ENCODE peak calls at places on chromosomes 3 and 15, in ten cellular contexts. F is uterus; U is RPMI7951; E is nephron progenitor cell; B is CD8-positive, alpha-beta memory T cell; G is activated CD4-positive, alpha-beta T cell treated with anti-CD3 and anti-CD28 coated beads, Interleukin-2, amount 10 ng/mL, durations not matched to agents 7 days and 5 days; M is NCI-H1092; R is hepatocyte; O is stimulated activated CD8-positive, alpha-beta memory T cell treated with anti-CD3 and anti-CD28 coated beads, Interleukin-4, amount 100 ng/mL, for 48 hours; I is activated naive CD8-positive, alpha-beta T cell treated with anti-CD3 and anti-CD28 coated beads, Interleukin-2, amount 10 ng/mL, durations not matched to agents 7 days and 5 days. C is an unnamed sample.
A peak's percentile ranks its signal among the peaks of the same experiment; 100 is the strongest.

GRCh38 chr3:173750095-173750494 is 352.6 kb downstream of the NLGN1 start:
- DNase-seq in F (no peak), B (no peak), U (no peak), R (no peak), O (no peak), I (no peak), G (no peak), M (no peak), E (no peak), C (no peak)

GRCh38 chr15:70703483-70703882 is 59.9 kb downstream of the UACA start:
- DNase-seq in R (peak; percentile 34), G (no peak), I (no peak), B (no peak), M (no peak), F (no peak), E (no peak), O (no peak), U (peak; percentile 45), C (no peak)

GRCh38 chr3:23809294-23809693 is 3.5 kb downstream of the UBE2E1 start:
- DNase-seq in R (no peak), U (no peak), B (no peak), O (no peak), E (no peak), G (no peak), M (no peak), F (no peak), I (no peak), C (no peak)

GRCh38 chr3:115709135-115709534 is 85.8 kb downstream of the GAP43 start:
- DNase-seq in U (no peak), G (no peak), E (no peak), F (no peak), M (peak; percentile 7), B (no peak), R (no peak), O (no peak), I (no peak), C (no peak)

GRCh38 chr15:89860446-89860845 is 33.3 kb downstream of the AP3S2 start:
- DNase-seq in F (no peak), G (no peak), M (no peak), E (no peak), B (no peak), U (no peak), R (no peak), I (no peak), O (no peak), C (no peak)

GRCh38 chr3:48686538-48687219 is 964 bp upstream of the NCKIPSD start:
- DNase-seq in I (no peak), M (no peak), F (no peak), R (no peak), G (no peak), B (no peak), O (no peak), U (no peak), E (peak; percentile 10), C (no peak)

GRCh38 chr15:40331026-40331425 is 7.5 kb downstream of the INAFM2 start:
- DNase-seq in B (no peak), G (no peak), E (no peak), M (no peak), O (no peak), U (no peak), R (no peak), F (no peak), I (no peak), C (no peak)

GRCh38 chr3:12188681-12189287 is 30.1 kb upstream of the TIMP4 start:
- DNase-seq in I (no peak), B (no peak), E (no peak), U (no peak), O (no peak), G (no peak), F (no peak), R (no peak), M (no peak), C (no peak)

GRCh38 chr3:144864646-144865045 is 893.0 kb downstream of the DIPK2A start:
- DNase-seq in G (no peak), B (no peak), I (no peak), U (no peak), E (no peak), O (no peak), M (no peak), F (no peak), R (no peak), C (no peak)

GRCh38 chr3:195394700-195395099 is 48.1 kb downstream of the ACAP2 start:
- DNase-seq in M (no peak), U (peak; percentile 4), G (no peak), R (no peak), E (no peak), I (no peak), F (no peak), B (no peak), O (no peak), C (no peak)

GRCh38 chr15:99132122-99132521 is 27.2 kb downstream of the SYNM start:
- DNase-seq in E (no peak), O (no peak), I (no peak), F (no peak), G (no peak), U (no peak), B (no peak), M (no peak), R (no peak), C (no peak)

GRCh38 chr15:74820056-74820455 is 6.4 kb upstream of the CPLX3 start:
- DNase-seq in M (no peak), R (no peak), O (no peak), E (no peak), F (no peak), U (no peak), G (no peak), B (no peak), I (no peak), C (no peak)

GRCh38 chr3:185585862-185586643 is at the start of gene SENP2:
- DNase-seq in G (peak; percentile 99), F (peak; percentile 99), I (peak; percentile 98), M (peak; percentile 99), B (peak; percentile 100), E (peak; percentile 99), U (peak; percentile 99), R (peak; percentile 100), O (peak; percentile 100), C (peak; percentile 99)

GRCh38 chr15:101500865-101501551 is 11.5 kb upstream of the PCSK6 start:
- DNase-seq in R (peak; percentile 48), M (no peak), I (no peak), E (no peak), O (no peak), U (no peak), B (no peak), G (no peak), F (no peak), C (no peak)

GRCh38 chr3:41073190-41073589 is 126.1 kb upstream of the CTNNB1 start:
- DNase-seq in E (no peak), R (no peak), O (no peak), M (no peak), I (no peak), U (peak; percentile 64), B (no peak), F (no peak), G (no peak), C (no peak)

GRCh38 chr15:101264011-101264410 is 12.2 kb upstream of the CHSY1 start:
- DNase-seq in O (no peak), E (no peak), U (peak; percentile 58), B (no peak), I (no peak), F (no peak), G (no peak), M (no peak), R (no peak), C (no peak)

GRCh38 chr3:99846472-99846871 is 28.8 kb downstream of the CMSS1 start:
- DNase-seq in G (no peak), F (peak; percentile 32), E (no peak), O (no peak), M (no peak), B (no peak), U (no peak), I (no peak), R (no peak), C (no peak)

GRCh38 chr3:2921903-2922302 is 188.3 kb downstream of the IL5RA start:
- DNase-seq in I (no peak), E (no peak), M (no peak), R (peak; percentile 59), O (no peak), G (no peak), U (peak; percentile 7), F (no peak), B (no peak), C (no peak)

GRCh38 chr3:61236556-61236955 is 14.7 kb downstream of the FHIT start:
- DNase-seq in R (no peak), E (no peak), G (no peak), U (peak; percentile 21), O (no peak), B (no peak), F (no peak), I (no peak), M (no peak), C (no peak)

GRCh38 chr3:15204005-15204404 is 2.0 kb upstream of the CAPN7 start:
- DNase-seq in B (no peak), O (no peak), R (peak; percentile 23), I (no peak), E (peak; percentile 8), U (peak; percentile 12), M (no peak), G (no peak), F (no peak), C (no peak)

GRCh38 chr3:25903371-25903770 is 113.5 kb downstream of the OXSM start:
- DNase-seq in F (no peak), B (no peak), E (no peak), I (no peak), O (no peak), G (no peak), M (no peak), R (no peak), U (no peak), C (no peak)

GRCh38 chr3:150238995-150239612 is 169.0 kb upstream of the TSC22D2 start:
- DNase-seq in B (no peak), U (no peak), F (no peak), G (no peak), R (peak; percentile 69), E (no peak), M (peak; percentile 30), O (no peak), I (no peak), C (no peak)

GRCh38 chr15:58489289-58489688 is 57.5 kb downstream of the LIPC start:
- DNase-seq in M (no peak), R (no peak), B (no peak), O (no peak), I (no peak), E (no peak), U (peak; percentile 16), F (no peak), G (no peak), C (no peak)

GRCh38 chr3:132134611-132135010 is 99.8 kb upstream of the CPNE4 start:
- DNase-seq in I (no peak), O (no peak), G (no peak), R (no peak), E (no peak), U (peak; percentile 62), F (no peak), B (no peak), M (no peak), C (no peak)

GRCh38 chr3:69236808-69237707 is 114.7 kb upstream of the LMOD3 start:
- DNase-seq in G (no peak), M (no peak), I (no peak), R (no peak), E (no peak), B (no peak), F (no peak), U (no peak), O (no peak), C (no peak)

GRCh38 chr3:88031543-88032148 is 27.2 kb downstream of the CGGBP1 start:
- DNase-seq in B (peak; percentile 53), E (no peak), O (no peak), R (no peak), I (no peak), U (peak; percentile 71), F (no peak), M (no peak), G (peak; percentile 31), C (peak; percentile 20)

GRCh38 chr15:59762558-59762957 is 73.4 kb upstream of the BNIP2 start:
- DNase-seq in F (no peak), M (no peak), R (no peak), O (no peak), U (no peak), B (no peak), G (no peak), I (no peak), E (no peak), C (no peak)

GRCh38 chr3:39186692-39187151 is 5.7 kb downstream of the XIRP1 start:
- DNase-seq in I (no peak), O (no peak), M (no peak), F (no peak), U (no peak), E (no peak), G (no peak), B (no peak), R (no peak), C (no peak)